ENCODE peak calls at places on chromosome 21, in eight cellular contexts. One of them, this sample, is unnamed. For H3K36me3, the result is how much of the 10 kb centered on the place peaks cover.

GRCh38 chr21:42524341-42525227 is 10.9 kb downstream of the SLC37A1 start:
- DNase-seq in keratinocyte: no peak
- DNase-seq in H1: peak
- DNase-seq in upper lobe of right lung: peak
- DNase-seq in CD8-positive, alpha-beta T cell: peak
- DNase-seq in upper lobe of left lung: peak
- DNase-seq in PC-3: peak
- DNase-seq in mesenchymal stem cell: peak
- DNase-seq in this sample: peak

GRCh38 chr21:45299864-45300785 is 12.4 kb upstream of the POFUT2 start:
- DNase-seq in CD8-positive, alpha-beta T cell: no peak
- DNase-seq in PC-3: no peak
- DNase-seq in H1: no peak
- DNase-seq in keratinocyte: no peak
- DNase-seq in mesenchymal stem cell: peak
- DNase-seq in upper lobe of right lung: peak
- DNase-seq in upper lobe of left lung: no peak
- DNase-seq in this sample: peak

GRCh38 chr21:25501996-25502665 is 105.2 kb downstream of the MRPL39 start:
- DNase-seq in PC-3: no peak
- DNase-seq in upper lobe of left lung: peak
- DNase-seq in upper lobe of right lung: no peak
- DNase-seq in CD8-positive, alpha-beta T cell: no peak
- DNase-seq in H1: no peak
- DNase-seq in keratinocyte: no peak
- DNase-seq in mesenchymal stem cell: no peak
- DNase-seq in this sample: no peak

GRCh38 chr21:38621132-38621531 is 122.9 kb upstream of the ERG start:
- DNase-seq in PC-3: peak
- DNase-seq in keratinocyte: no peak
- DNase-seq in mesenchymal stem cell: no peak
- DNase-seq in upper lobe of right lung: no peak
- DNase-seq in upper lobe of left lung: no peak
- DNase-seq in CD8-positive, alpha-beta T cell: no peak
- DNase-seq in H1: no peak
- DNase-seq in this sample: no peak

GRCh38 chr21:30813174-30813573 is at the start of gene KRTAP8-1:
- DNase-seq in keratinocyte: no peak
- DNase-seq in upper lobe of left lung: no peak
- DNase-seq in CD8-positive, alpha-beta T cell: no peak
- DNase-seq in H1: no peak
- DNase-seq in mesenchymal stem cell: no peak
- DNase-seq in PC-3: no peak
- DNase-seq in upper lobe of right lung: no peak
- DNase-seq in this sample: no peak

GRCh38 chr21:38773108-38774061 is 32.3 kb upstream of the ETS2 start:
- DNase-seq in keratinocyte: peak
- DNase-seq in upper lobe of right lung: no peak
- DNase-seq in mesenchymal stem cell: peak
- DNase-seq in PC-3: peak
- DNase-seq in upper lobe of left lung: no peak
- DNase-seq in CD8-positive, alpha-beta T cell: no peak
- DNase-seq in H1: no peak
- DNase-seq in this sample: no peak

GRCh38 chr21:39660596-39660995 is 47.9 kb downstream of the B3GALT5 start:
- DNase-seq in upper lobe of right lung: peak
- DNase-seq in mesenchymal stem cell: peak
- DNase-seq in H1: no peak
- DNase-seq in upper lobe of left lung: no peak
- DNase-seq in keratinocyte: no peak
- DNase-seq in CD8-positive, alpha-beta T cell: no peak
- DNase-seq in PC-3: peak
- DNase-seq in this sample: peak

GRCh38 chr21:44925027-44925755 is 4.5 kb upstream of the ITGB2 start:
- DNase-seq in keratinocyte: no peak
- DNase-seq in H1: no peak
- DNase-seq in CD8-positive, alpha-beta T cell: no peak
- DNase-seq in mesenchymal stem cell: peak
- DNase-seq in PC-3: peak
- DNase-seq in upper lobe of left lung: no peak
- DNase-seq in upper lobe of right lung: no peak
- DNase-seq in this sample: no peak

GRCh38 chr21:15063081-15063820 is 1.5 kb downstream of the NRIP1 start:
- DNase-seq in mesenchymal stem cell: peak
- DNase-seq in H1: no peak
- DNase-seq in keratinocyte: peak
- DNase-seq in PC-3: peak
- DNase-seq in CD8-positive, alpha-beta T cell: no peak
- DNase-seq in upper lobe of left lung: peak
- DNase-seq in upper lobe of right lung: no peak
- DNase-seq in this sample: no peak

GRCh38 chr21:35024071-35024420 is 25.1 kb downstream of the RUNX1 start:
- DNase-seq in PC-3: no peak
- DNase-seq in upper lobe of left lung: no peak
- DNase-seq in H1: no peak
- DNase-seq in keratinocyte: no peak
- DNase-seq in CD8-positive, alpha-beta T cell: no peak
- DNase-seq in mesenchymal stem cell: no peak
- DNase-seq in upper lobe of right lung: no peak
- DNase-seq in this sample: no peak

GRCh38 chr21:30882907-30883597 is 1.7 kb upstream of the KRTAP11-1 start:
- DNase-seq in upper lobe of right lung: no peak
- DNase-seq in upper lobe of left lung: no peak
- DNase-seq in H1: no peak
- DNase-seq in mesenchymal stem cell: no peak
- DNase-seq in PC-3: peak
- DNase-seq in keratinocyte: no peak
- DNase-seq in CD8-positive, alpha-beta T cell: no peak
- DNase-seq in this sample: no peak

GRCh38 chr21:8997011-8997440 is 1524.4 kb upstream of the TPTE start:
- DNase-seq in PC-3: peak
- DNase-seq in mesenchymal stem cell: no peak
- DNase-seq in upper lobe of right lung: no peak
- DNase-seq in upper lobe of left lung: no peak
- DNase-seq in keratinocyte: no peak
- DNase-seq in CD8-positive, alpha-beta T cell: no peak
- DNase-seq in H1: no peak
- DNase-seq in this sample: no peak

GRCh38 chr21:41923641-41924342 is 30.0 kb downstream of the C2CD2 start:
- DNase-seq in upper lobe of left lung: no peak
- DNase-seq in keratinocyte: no peak
- DNase-seq in mesenchymal stem cell: no peak
- DNase-seq in CD8-positive, alpha-beta T cell: no peak
- DNase-seq in upper lobe of right lung: no peak
- DNase-seq in PC-3: no peak
- DNase-seq in H1: no peak
- DNase-seq in this sample: no peak

GRCh38 chr21:46603228-46603627 is 1.7 kb downstream of the S100B start:
- DNase-seq in H1: no peak
- DNase-seq in upper lobe of left lung: no peak
- DNase-seq in CD8-positive, alpha-beta T cell: no peak
- DNase-seq in upper lobe of right lung: no peak
- DNase-seq in PC-3: peak
- DNase-seq in mesenchymal stem cell: no peak
- DNase-seq in keratinocyte: no peak
- DNase-seq in this sample: no peak

GRCh38 chr21:17441370-17441769 is 71.5 kb upstream of the CXADR start:
- DNase-seq in mesenchymal stem cell: no peak
- DNase-seq in keratinocyte: no peak
- DNase-seq in CD8-positive, alpha-beta T cell: no peak
- DNase-seq in H1: no peak
- DNase-seq in PC-3: peak
- DNase-seq in upper lobe of right lung: no peak
- DNase-seq in upper lobe of left lung: peak
- DNase-seq in this sample: no peak

DNA sequence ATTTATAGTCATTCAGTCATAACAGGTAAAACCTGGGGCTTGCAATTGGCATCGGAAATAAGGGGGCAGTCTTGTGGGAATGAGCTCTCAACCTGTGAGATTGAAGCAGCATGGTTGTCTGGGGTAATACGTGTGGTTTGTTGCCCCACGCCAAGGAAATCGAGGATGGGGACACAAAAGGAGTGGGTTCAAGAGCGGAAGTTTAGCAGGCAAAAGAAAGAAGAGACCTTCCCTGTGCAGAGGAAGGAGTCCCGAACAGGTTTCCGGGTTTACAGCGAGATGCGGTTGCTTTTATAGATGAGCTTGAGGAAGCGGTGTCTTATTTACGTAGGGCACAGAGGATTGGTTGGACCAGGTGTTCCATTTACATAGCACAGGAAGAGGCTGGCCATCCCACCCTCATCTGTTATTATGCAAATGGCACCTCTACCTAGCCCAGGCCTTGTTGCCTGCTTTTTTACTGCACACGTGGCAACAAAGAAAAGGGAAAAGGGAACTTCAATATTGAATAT is 37.3 kb downstream of the IFNAR1 start:
- DNase-seq in upper lobe of right lung: no peak
- DNase-seq in mesenchymal stem cell: no peak
- DNase-seq in CD8-positive, alpha-beta T cell: peak
- DNase-seq in H1: peak
- DNase-seq in keratinocyte: no peak
- DNase-seq in PC-3: peak
- DNase-seq in upper lobe of left lung: peak
- DNase-seq in this sample: no peak
- H3K4me3 ChIP-seq in upper lobe of right lung: peak
- H3K4me3 ChIP-seq in mesenchymal stem cell: no peak
- H3K4me3 ChIP-seq in CD8-positive, alpha-beta T cell: peak
- H3K4me3 ChIP-seq in H1: peak
- H3K4me3 ChIP-seq in keratinocyte: peak
- H3K4me3 ChIP-seq in PC-3: peak
- H3K4me3 ChIP-seq in upper lobe of left lung: peak
- H3K4me3 ChIP-seq in this sample: no peak

GRCh38 chr21:43882952-43883492 is 18.0 kb downstream of the AGPAT3 start:
- DNase-seq in H1: no peak
- DNase-seq in mesenchymal stem cell: no peak
- DNase-seq in upper lobe of right lung: peak
- DNase-seq in keratinocyte: no peak
- DNase-seq in upper lobe of left lung: no peak
- DNase-seq in PC-3: no peak
- DNase-seq in CD8-positive, alpha-beta T cell: no peak
- DNase-seq in this sample: no peak

GRCh38 chr21:43880111-43880985 is 15.3 kb downstream of the AGPAT3 start:
- DNase-seq in CD8-positive, alpha-beta T cell: no peak
- DNase-seq in upper lobe of left lung: peak
- DNase-seq in PC-3: peak
- DNase-seq in upper lobe of right lung: peak
- DNase-seq in mesenchymal stem cell: peak
- DNase-seq in keratinocyte: no peak
- DNase-seq in H1: no peak
- DNase-seq in this sample: no peak

GRCh38 chr21:43881918-43882317 is 16.9 kb downstream of the AGPAT3 start:
- DNase-seq in mesenchymal stem cell: no peak
- DNase-seq in upper lobe of right lung: peak
- DNase-seq in PC-3: no peak
- DNase-seq in keratinocyte: no peak
- DNase-seq in upper lobe of left lung: no peak
- DNase-seq in H1: no peak
- DNase-seq in CD8-positive, alpha-beta T cell: no peak
- DNase-seq in this sample: no peak

GRCh38 chr21:43879348-43880110 is 14.5 kb downstream of the AGPAT3 start:
- DNase-seq in keratinocyte: no peak
- DNase-seq in upper lobe of right lung: peak
- DNase-seq in H1: no peak
- DNase-seq in PC-3: no peak
- DNase-seq in upper lobe of left lung: no peak
- DNase-seq in mesenchymal stem cell: no peak
- DNase-seq in CD8-positive, alpha-beta T cell: no peak
- DNase-seq in this sample: no peak

DNA sequence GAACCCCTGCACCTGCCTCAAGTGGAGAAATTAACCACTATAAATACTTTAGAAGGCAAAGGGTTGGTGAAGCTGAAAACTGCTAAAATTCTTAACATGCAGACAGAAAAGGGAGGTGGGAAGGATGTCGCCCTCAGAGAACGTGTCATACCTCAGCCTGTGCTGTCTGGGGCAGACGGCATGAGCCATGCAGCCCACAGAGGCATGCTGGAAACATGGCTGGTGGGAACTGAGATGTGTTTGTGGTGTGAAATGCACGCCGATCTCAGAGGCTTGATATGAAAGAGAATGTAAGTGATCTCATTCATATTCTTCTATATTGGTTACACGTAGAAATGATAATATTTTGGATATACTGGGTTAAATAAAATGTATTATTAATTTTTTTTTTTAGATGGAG is 16.3 kb downstream of the AGPAT3 start:
- DNase-seq in CD8-positive, alpha-beta T cell: no peak
- DNase-seq in upper lobe of right lung: peak
- DNase-seq in H1: no peak
- DNase-seq in mesenchymal stem cell: no peak
- DNase-seq in PC-3: no peak
- DNase-seq in keratinocyte: no peak
- DNase-seq in upper lobe of left lung: no peak
- DNase-seq in this sample: no peak
- H3K36me3 ChIP-seq in CD8-positive, alpha-beta T cell: under half
- H3K36me3 ChIP-seq in upper lobe of right lung: under half
- H3K36me3 ChIP-seq in H1: under half
- H3K36me3 ChIP-seq in mesenchymal stem cell: under half
- H3K36me3 ChIP-seq in PC-3: under half
- H3K36me3 ChIP-seq in keratinocyte: under half
- H3K36me3 ChIP-seq in upper lobe of left lung: under half
- H3K36me3 ChIP-seq in this sample: under half

DNA sequence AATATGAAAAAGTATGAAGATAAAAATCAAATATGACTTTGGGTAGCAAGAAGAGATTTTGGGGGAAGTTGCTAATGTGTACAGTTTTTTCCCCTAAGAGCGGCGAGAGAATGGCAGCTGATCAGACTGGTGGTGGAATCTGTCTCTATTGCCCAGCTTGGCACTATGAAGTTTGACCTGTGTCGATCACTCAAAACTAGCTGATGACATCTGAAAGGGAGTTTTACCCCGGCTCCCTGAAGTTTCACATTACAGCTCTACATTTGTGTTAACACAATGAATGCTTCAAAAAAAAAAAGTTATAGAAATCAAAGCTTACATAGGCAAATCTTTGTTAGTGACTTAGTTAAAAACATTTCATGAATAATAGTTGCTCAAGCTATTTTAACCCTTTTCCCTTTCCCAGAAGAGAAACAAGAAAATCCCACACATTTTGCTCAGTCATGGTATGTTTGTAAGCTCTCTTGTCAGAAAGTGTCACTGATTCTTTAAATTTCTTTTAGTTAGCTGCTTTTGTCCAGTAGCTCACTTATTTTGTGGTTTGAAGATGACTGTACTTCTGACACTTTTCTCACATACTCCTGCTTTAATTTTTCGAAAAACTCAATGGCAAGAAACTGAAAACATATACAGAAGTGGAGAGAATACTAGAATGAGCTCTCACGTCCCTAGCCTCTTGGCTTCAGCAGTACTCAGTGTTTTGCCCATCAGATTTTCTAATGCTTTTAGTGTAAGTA is 41.3 kb downstream of the DYRK1A start:
- DNase-seq in upper lobe of left lung: no peak
- DNase-seq in upper lobe of right lung: no peak
- DNase-seq in CD8-positive, alpha-beta T cell: no peak
- DNase-seq in PC-3: no peak
- DNase-seq in H1: no peak
- DNase-seq in keratinocyte: no peak
- DNase-seq in mesenchymal stem cell: peak
- DNase-seq in this sample: no peak
- H3K4me3 ChIP-seq in upper lobe of left lung: no peak
- H3K4me3 ChIP-seq in upper lobe of right lung: no peak
- H3K4me3 ChIP-seq in CD8-positive, alpha-beta T cell: no peak
- H3K4me3 ChIP-seq in PC-3: no peak
- H3K4me3 ChIP-seq in H1: no peak
- H3K4me3 ChIP-seq in keratinocyte: no peak
- H3K4me3 ChIP-seq in mesenchymal stem cell: peak
- H3K4me3 ChIP-seq in this sample: no peak

GRCh38 chr21:33437140-33437539 is 33.9 kb downstream of the IFNGR2 start:
- DNase-seq in upper lobe of left lung: no peak
- DNase-seq in upper lobe of right lung: no peak
- DNase-seq in mesenchymal stem cell: no peak
- DNase-seq in PC-3: no peak
- DNase-seq in H1: no peak
- DNase-seq in CD8-positive, alpha-beta T cell: no peak
- DNase-seq in keratinocyte: no peak
- DNase-seq in this sample: no peak
- H3K36me3 ChIP-seq in upper lobe of left lung: half or more
- H3K36me3 ChIP-seq in upper lobe of right lung: half or more
- H3K36me3 ChIP-seq in mesenchymal stem cell: under half
- H3K36me3 ChIP-seq in PC-3: under half
- H3K36me3 ChIP-seq in H1: under half
- H3K36me3 ChIP-seq in CD8-positive, alpha-beta T cell: under half
- H3K36me3 ChIP-seq in keratinocyte: under half
- H3K36me3 ChIP-seq in this sample: under half